ENCODE peak calls at places on chromosome 16, in eight cellular contexts. D is neural progenitor cell; O is dermis microvascular lymphatic vessel endothelial cell; G is AG04450; A is head of caudate nucleus; V is Panc1; J is stimulated activated CD4-positive, alpha-beta T cell treated with anti-CD3 and anti-CD28 coated beads, Interleukin-4, amount 100 ng/mL, for 1 hour; T is stimulated activated CD8-positive, alpha-beta memory T cell treated with anti-CD3 and anti-CD28 coated beads, Interleukin-4, amount 100 ng/mL, for 48 hours. W is an unnamed sample.

GRCh38 chr16:56860226-56861020 is 4.6 kb upstream of the SLC12A3 start:
- DNase-seq in D (no peak), O (no peak), G (no peak), A (no peak), V (no peak), J (peak; percentile 15), T (peak; percentile 57), W (no peak)

GRCh38 chr16:21224800-21225199 is 8.7 kb upstream of the ANKS4B start:
- DNase-seq in D (no peak), O (no peak), G (no peak), A (no peak), V (no peak), J (no peak), T (no peak), W (no peak)

GRCh38 chr16:54462766-54463165 is 176.2 kb upstream of the IRX3 start:
- DNase-seq in D (no peak), O (no peak), G (no peak), A (no peak), V (no peak), J (no peak), T (no peak), W (no peak)

GRCh38 chr16:14302031-14302398 is 230.9 kb downstream of the MRTFB start:
- DNase-seq in D (peak; percentile 82), O (no peak), G (no peak), A (no peak), V (no peak), J (no peak), T (no peak), W (no peak)

GRCh38 chr16:30382398-30383015 is at the start of gene SEPTIN1:
- DNase-seq in D (no peak), O (no peak), G (no peak), A (no peak), V (no peak), J (peak; percentile 72), T (peak; percentile 84), W (no peak)

GRCh38 chr16:12340151-12340733 is 363.7 kb downstream of the SNX29 start:
- DNase-seq in D (peak; percentile 64), O (no peak), G (no peak), A (peak; percentile 31), V (no peak), J (peak; percentile 8), T (peak; percentile 41), W (peak; percentile 61)

GRCh38 chr16:73831197-73831596 is 465.4 kb upstream of the PSMD7 start:
- DNase-seq in D (no peak), O (no peak), G (no peak), A (no peak), V (no peak), J (no peak), T (no peak), W (no peak)

GRCh38 chr16:49378238-49378637 is 4.6 kb downstream of the C16orf78 start:
- DNase-seq in D (no peak), O (no peak), G (no peak), A (no peak), V (no peak), J (no peak), T (no peak), W (no peak)

GRCh38 chr16:20323591-20324117 is 3.7 kb downstream of the GP2 start:
- DNase-seq in D (no peak), O (no peak), G (no peak), A (no peak), V (no peak), J (no peak), T (no peak), W (no peak)

GRCh38 chr16:15425861-15426260 is 8.5 kb upstream of the BMERB1 start:
- DNase-seq in D (no peak), O (no peak), G (no peak), A (no peak), V (no peak), J (no peak), T (no peak), W (no peak)

GRCh38 chr16:1941924-1942809 is 832 bp downstream of the MSRB1 start:
- DNase-seq in D (no peak), O (no peak), G (no peak), A (no peak), V (no peak), J (no peak), T (peak; percentile 36), W (no peak)

GRCh38 chr16:4935231-4935855 is 1.6 kb downstream of the PPL start:
- DNase-seq in D (no peak), O (no peak), G (no peak), A (no peak), V (no peak), J (no peak), T (no peak), W (no peak)

GRCh38 chr16:68275611-68276191 is 11.4 kb downstream of the SLC7A6 start:
- DNase-seq in D (no peak), O (no peak), G (no peak), A (no peak), V (no peak), J (no peak), T (no peak), W (no peak)

W was measured in COR-L47.